ENCODE peak calls at places on chromosomes 11 and 22, in six cellular contexts. X is HCEC 1CT; U is stimulated activated CD8-positive, alpha-beta memory T cell treated with anti-CD3 and anti-CD28 coated beads, Interleukin-15, amount 100 ng/mL, for 4 hours; Q is erythroblast; V is HuH-7; D is body of pancreas. S is an unnamed sample.

GRCh38 chr11:30984442-30984816 is 385.1 kb downstream of the DCDC1 start:
- DNase-seq in X (no peak), U (no peak), Q (no peak), V (no peak), D (no peak), S (no peak)

GRCh38 chr11:117969160-117969991 is 16.8 kb upstream of the IL10RA start:
- DNase-seq in X (no peak), U (no peak), Q (no peak), V (no peak), D (no peak), S (no peak)

GRCh38 chr11:19881185-19881584 is 168.5 kb downstream of the NAV2 start:
- DNase-seq in X (no peak), U (no peak), Q (no peak), V (no peak), D (no peak), S (no peak)

GRCh38 chr22:49372530-49373288 is 455.0 kb downstream of the BRD1 start:
- DNase-seq in X (no peak), U (no peak), Q (no peak), V (peak), D (no peak), S (peak)

GRCh38 chr11:69018924-69019323 is 5.9 kb upstream of the MRGPRF start:
- DNase-seq in X (peak), U (no peak), Q (no peak), V (no peak), D (no peak), S (no peak)

GRCh38 chr11:94528551-94528950 is 15.2 kb upstream of the FUT4 start:
- DNase-seq in X (no peak), U (no peak), Q (no peak), V (no peak), D (no peak), S (no peak)

GRCh38 chr11:134502153-134502550 is 90.1 kb upstream of the B3GAT1 start:
- DNase-seq in X (no peak), U (no peak), Q (no peak), V (no peak), D (no peak), S (no peak)

GRCh38 chr11:19872526-19873135 is 160.0 kb downstream of the NAV2 start:
- DNase-seq in X (no peak), U (no peak), Q (no peak), V (no peak), D (no peak), S (peak)

GRCh38 chr11:120784566-120785251 is 239.2 kb upstream of the TBCEL start:
- DNase-seq in X (no peak), U (no peak), Q (no peak), V (no peak), D (no peak), S (no peak)

GRCh38 chr11:39442177-39442576 is 2017.3 kb downstream of the LRRC4C start:
- DNase-seq in X (no peak), U (no peak), Q (no peak), V (no peak), D (no peak), S (no peak)

GRCh38 chr11:111454561-111455192 is 57.5 kb downstream of the BTG4 start:
- DNase-seq in X (peak), U (no peak), Q (peak), V (peak), D (no peak), S (peak)

GRCh38 chr22:20630873-20631617 is 123.6 kb downstream of the MED15 start:
- DNase-seq in X (no peak), U (no peak), Q (no peak), V (no peak), D (no peak), S (no peak)

GRCh38 chr11:35752115-35752514 is 89.5 kb downstream of the TRIM44 start:
- DNase-seq in X (no peak), U (no peak), Q (no peak), V (no peak), D (no peak), S (no peak)

GRCh38 chr11:9330387-9331384 is 16.3 kb upstream of the TMEM41B start:
- DNase-seq in X (peak), U (no peak), Q (no peak), V (no peak), D (no peak), S (no peak)

GRCh38 chr11:119484741-119485605 is 62.0 kb upstream of the THY1 start:
- DNase-seq in X (no peak), U (no peak), Q (no peak), V (peak), D (no peak), S (no peak)

GRCh38 chr11:44788536-44789227 is 61.9 kb downstream of the TSPAN18 start:
- DNase-seq in X (no peak), U (no peak), Q (no peak), V (no peak), D (no peak), S (no peak)

GRCh38 chr22:17869285-17870096 is 95.2 kb upstream of the BID start:
- DNase-seq in X (no peak), U (no peak), Q (no peak), V (no peak), D (no peak), S (peak)

GRCh38 chr22:35102663-35103062 is 36.7 kb downstream of the ISX start:
- DNase-seq in X (no peak), U (no peak), Q (no peak), V (peak), D (no peak), S (no peak)

GRCh38 chr22:46086577-46087335 is 63.6 kb upstream of the PPARA start:
- DNase-seq in X (peak), U (no peak), Q (no peak), V (no peak), D (no peak), S (no peak)

GRCh38 chr11:36455658-36456111 is 54.4 kb downstream of the TRAF6 start:
- DNase-seq in X (peak), U (no peak), Q (no peak), V (no peak), D (peak), S (peak)

GRCh38 chr11:66136752-66137123 is 66.7 kb downstream of the PACS1 start:
- DNase-seq in X (peak), U (no peak), Q (no peak), V (no peak), D (no peak), S (no peak)

GRCh38 chr11:62725686-62726085 is 1.6 kb downstream of the HNRNPUL2 start:
- DNase-seq in X (no peak), U (no peak), Q (peak), V (no peak), D (no peak), S (no peak)

GRCh38 chr11:12154871-12155668 is 44.7 kb downstream of the MICAL2 start:
- DNase-seq in X (no peak), U (no peak), Q (no peak), V (no peak), D (no peak), S (no peak)

GRCh38 chr11:128735935-128736610 is 42.2 kb downstream of the FLI1 start:
- DNase-seq in X (no peak), U (no peak), Q (no peak), V (no peak), D (no peak), S (no peak)

GRCh38 chr11:10623797-10624761 is 55.6 kb upstream of the LYVE1 start:
- DNase-seq in X (peak), U (no peak), Q (peak), V (peak), D (peak), S (peak)

GRCh38 chr11:10597877-10598341 is 29.4 kb upstream of the LYVE1 start:
- DNase-seq in X (no peak), U (no peak), Q (no peak), V (no peak), D (peak), S (no peak)

GRCh38 chr22:29139965-29140782 is 65.5 kb upstream of the EMID1 start:
- DNase-seq in X (no peak), U (no peak), Q (no peak), V (peak), D (no peak), S (no peak)

GRCh38 chr11:134639586-134640330 is 227.7 kb upstream of the B3GAT1 start:
- DNase-seq in X (no peak), U (no peak), Q (no peak), V (no peak), D (no peak), S (no peak)

GRCh38 chr11:114172871-114173444 is 113.4 kb downstream of the ZBTB16 start:
- DNase-seq in X (no peak), U (no peak), Q (no peak), V (no peak), D (no peak), S (peak)

GRCh38 chr11:104164028-104164520 is at the start of gene PDGFD:
- DNase-seq in X (peak), U (no peak), Q (peak), V (peak), D (peak), S (peak)

GRCh38 chr11:58671946-58672345 is 49.5 kb downstream of the CNTF start:
- DNase-seq in X (no peak), U (no peak), Q (no peak), V (no peak), D (peak), S (no peak)

GRCh38 chr11:131864205-131864604 is 493.8 kb downstream of the NTM start:
- DNase-seq in X (no peak), U (no peak), Q (no peak), V (no peak), D (no peak), S (peak)

GRCh38 chr11:45252134-45252856 is 33.8 kb downstream of the SYT13 start:
- DNase-seq in X (peak), U (no peak), Q (peak), V (peak), D (peak), S (no peak)